ENCODE peak calls at places on chromosome 3, in ten cellular contexts. P is sigmoid colon, L is testis, Q is GM12878, T is upper lobe of left lung, F is right lobe of liver, A is IMR-90, Y is transverse colon, U is spleen, C is breast epithelium. S is an unnamed sample.

GRCh38 chr3:88031543-88032148 is 27.2 kb downstream of the CGGBP1 start:
- DNase-seq in T (no peak), U (no peak), Q (peak; percentile 26), C (no peak), Y (no peak), F (no peak), L (no peak), P (no peak), A (peak; percentile 27), S (peak; percentile 61)

GRCh38 chr3:127374626-127375010 is 86.8 kb upstream of the PRR20G start:
- DNase-seq in F (no peak), T (no peak), Y (no peak), A (no peak), C (no peak), U (no peak), L (no peak), P (no peak), Q (no peak), S (no peak)

GRCh38 chr3:46619845-46620778 is 7.8 kb downstream of the FAM240A start:
- DNase-seq in Q (no peak), P (no peak), F (no peak), A (no peak), C (no peak), Y (no peak), L (no peak), U (no peak), T (no peak), S (no peak)

GRCh38 chr3:76872999-76873398 is 166.9 kb upstream of the ROBO2 start:
- DNase-seq in L (no peak), A (no peak), T (no peak), U (no peak), Q (no peak), F (no peak), P (no peak), Y (no peak), C (no peak), S (no peak)

GRCh38 chr3:123803521-123803920 is 80.6 kb downstream of the MYLK start:
- DNase-seq in F (no peak), C (no peak), L (no peak), P (no peak), T (no peak), Q (no peak), A (no peak), U (no peak), Y (peak; percentile 34), S (no peak)

GRCh38 chr3:129502641-129503386 is 25.6 kb upstream of the RHO start:
- DNase-seq in P (no peak), U (peak; percentile 58), A (no peak), C (no peak), L (no peak), Y (no peak), T (no peak), F (peak; percentile 21), Q (no peak), S (no peak)

GRCh38 chr3:45112939-45113338 is 33.2 kb downstream of the CDCP1 start:
- DNase-seq in F (no peak), A (peak; percentile 34), C (no peak), T (no peak), P (no peak), Q (no peak), Y (no peak), U (no peak), L (no peak), S (no peak)

GRCh38 chr3:128482857-128483656 is 9.9 kb downstream of the GATA2 start:
- DNase-seq in Y (no peak), Q (no peak), U (peak; percentile 82), T (no peak), L (no peak), C (no peak), F (no peak), A (peak; percentile 84), P (no peak), S (peak; percentile 90)

DNA sequence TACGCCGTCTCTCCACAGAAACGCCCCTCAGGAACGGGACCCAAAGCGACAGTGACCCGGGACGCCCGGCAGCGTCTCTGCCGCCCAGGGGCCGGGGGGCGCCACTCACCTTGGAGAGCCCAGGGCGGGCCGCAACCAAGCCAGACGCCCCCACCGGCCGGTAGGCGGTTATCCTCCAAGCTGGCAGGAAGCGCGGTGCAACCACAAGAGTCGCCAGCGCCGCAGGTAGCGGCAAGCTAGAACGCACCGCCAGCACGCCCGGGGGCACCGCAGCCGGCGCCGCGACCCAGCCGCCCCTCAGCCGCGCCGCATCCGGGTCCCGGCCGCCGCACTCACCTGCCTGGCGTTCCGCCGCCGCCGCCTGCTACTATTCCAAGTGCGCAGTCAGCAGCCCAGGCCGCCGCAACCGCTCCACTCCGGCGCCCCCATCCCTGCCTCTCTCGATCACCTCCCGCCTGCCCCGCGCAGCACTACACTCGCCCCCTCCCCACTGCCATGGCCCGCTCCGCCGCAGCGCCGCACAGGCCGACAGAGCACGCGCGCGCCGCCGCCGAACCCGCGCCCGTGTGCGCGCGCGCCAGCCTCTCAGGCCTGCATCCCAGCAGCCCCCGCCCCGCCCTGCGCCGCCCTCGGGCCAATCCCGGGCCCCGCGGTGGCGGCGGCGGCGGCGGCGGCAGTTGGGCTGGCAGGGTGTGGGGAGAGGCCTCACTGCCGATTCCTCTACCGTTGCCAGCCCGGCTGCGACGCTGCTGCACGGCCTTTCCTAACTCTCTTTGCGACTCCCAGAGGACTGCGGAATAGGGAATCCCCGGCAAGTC is at the start of gene PIK3CB:
- DNase-seq in Y (peak; percentile 93), Q (no peak), P (peak; percentile 92), T (peak; percentile 90), U (peak; percentile 98), F (peak; percentile 95), C (peak; percentile 80), L (peak; percentile 89), A (peak; percentile 62), S (peak; percentile 91)
- TF ChIP-seq POLR2A in Y (peak; percentile 88), Q (peak; percentile 94), P (peak; percentile 62), T (peak; percentile 61), U (peak; percentile 62), F (peak; percentile 96), C (no peak), L (no peak), A (peak; percentile 70), S (peak; percentile 96)

GRCh38 chr3:101521251-101521701 is 8.3 kb upstream of the SENP7 start:
- DNase-seq in T (no peak), P (no peak), F (no peak), U (no peak), Y (no peak), A (no peak), Q (no peak), L (peak; percentile 21), C (no peak), S (no peak)
- TF ChIP-seq POLR2A in T (no peak), P (no peak), F (no peak), U (no peak), Y (no peak), A (no peak), Q (no peak), L (no peak), C (no peak), S (no peak)

GRCh38 chr3:141876381-141876890 is at the start of gene ATP1B3:
- DNase-seq in U (peak; percentile 97), P (peak; percentile 94), Q (peak; percentile 39), F (peak; percentile 87), Y (peak; percentile 93), T (peak; percentile 83), L (peak; percentile 86), C (peak; percentile 80), A (peak; percentile 78), S (peak; percentile 94)

GRCh38 chr3:141877911-141878310 is 1.5 kb downstream of the ATP1B3 start:
- DNase-seq in Q (no peak), A (peak; percentile 59), C (no peak), Y (no peak), U (no peak), T (no peak), L (no peak), F (no peak), P (no peak), S (peak; percentile 63)

GRCh38 chr3:141875374-141875892 is 1.0 kb upstream of the ATP1B3 start:
- DNase-seq in F (peak; percentile 88), Q (peak; percentile 31), C (peak; percentile 85), T (peak; percentile 91), P (peak; percentile 94), A (peak; percentile 74), U (peak; percentile 96), Y (peak; percentile 90), L (peak; percentile 92), S (peak; percentile 92)

GRCh38 chr3:141876891-141877561 is 583 bp downstream of the ATP1B3 start:
- DNase-seq in T (peak; percentile 74), Y (peak; percentile 65), Q (no peak), F (peak; percentile 66), P (peak; percentile 83), A (peak; percentile 33), C (no peak), U (peak; percentile 89), L (peak; percentile 64), S (peak; percentile 77)

DNA sequence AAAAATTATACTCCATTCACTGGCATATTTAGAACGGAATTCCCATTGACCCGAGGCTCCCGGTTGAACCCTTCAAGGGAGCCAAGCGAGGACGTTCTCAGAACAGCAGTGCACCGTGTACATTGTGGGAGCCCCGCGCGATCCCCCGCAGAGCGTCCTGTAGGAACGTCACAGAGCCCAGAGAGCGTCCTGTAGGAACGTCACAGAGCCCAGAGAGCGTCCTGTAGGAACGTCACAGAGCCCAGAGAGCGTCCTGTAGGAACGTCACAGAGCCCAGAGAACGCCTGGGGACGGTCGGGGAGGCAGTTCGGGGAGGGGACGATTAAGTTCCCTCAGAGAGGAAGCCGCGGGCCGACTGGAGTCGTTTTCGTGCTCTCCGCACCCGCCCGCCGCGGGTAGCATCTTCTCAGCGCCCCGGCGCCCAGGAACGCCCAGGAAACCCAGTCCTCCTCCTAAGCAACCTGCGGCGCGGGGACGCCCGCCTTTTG is 506 bp upstream of the ATP1B3 start:
- DNase-seq in P (peak; percentile 93), Q (no peak), F (peak; percentile 75), C (no peak), T (peak; percentile 73), Y (peak; percentile 73), U (peak; percentile 96), L (peak; percentile 65), A (peak; percentile 71), S (peak; percentile 81)
- TF ChIP-seq POLR2A in P (peak; percentile 44), Q (no peak), F (no peak), C (no peak), T (no peak), Y (peak; percentile 40), U (no peak), L (no peak), A (peak; percentile 86), S (peak; percentile 57)

DNA sequence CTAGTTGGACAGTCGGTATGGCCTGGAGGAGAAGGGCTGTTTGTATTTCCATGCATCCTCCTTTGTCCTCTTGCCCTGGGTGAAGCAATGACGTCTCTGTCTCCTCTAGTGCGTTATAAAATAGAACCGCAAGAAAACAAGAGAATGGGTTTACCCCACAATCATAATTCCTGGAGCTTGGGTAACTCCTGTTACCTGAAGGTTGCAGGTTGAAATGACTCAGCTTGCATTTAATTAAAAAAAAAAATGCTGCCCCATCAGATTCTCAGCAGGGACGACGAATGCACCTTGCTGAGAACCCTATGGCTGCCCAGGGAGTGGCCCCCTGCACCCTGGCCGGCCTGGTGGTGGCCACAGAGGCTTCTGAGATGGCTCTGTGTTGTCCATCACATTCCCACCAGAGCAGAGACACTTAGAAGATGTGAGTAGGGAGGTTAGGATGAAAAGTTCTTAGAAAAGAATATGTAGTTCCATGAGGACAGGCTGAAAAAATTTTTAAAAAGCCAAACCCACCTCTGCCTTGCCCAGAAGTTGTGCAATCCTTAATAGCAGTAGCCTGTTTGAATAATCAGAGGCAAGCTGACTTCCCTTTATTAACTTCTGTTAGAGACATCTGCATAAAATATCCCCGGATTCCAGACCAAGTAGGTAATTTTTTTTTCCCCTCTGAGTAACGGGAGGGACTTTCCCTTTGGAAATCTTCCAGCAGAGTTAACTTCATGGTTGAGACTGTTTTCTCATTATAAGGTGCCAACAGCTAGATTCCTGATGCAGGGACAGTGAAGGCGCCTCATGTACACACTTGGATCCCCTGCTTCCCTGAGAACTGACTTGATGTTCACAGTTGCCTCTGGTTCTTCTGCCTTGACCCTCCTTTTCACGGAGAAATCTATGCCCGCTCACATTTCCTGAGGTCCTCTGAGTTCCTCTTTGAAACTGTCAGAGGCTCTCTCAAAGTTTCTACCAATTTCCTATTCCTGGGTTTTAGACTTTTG is 227.9 kb upstream of the BHLHE40 start:
- DNase-seq in L (no peak), P (no peak), A (peak; percentile 87), T (no peak), C (no peak), F (no peak), Q (no peak), Y (no peak), U (no peak), S (no peak)
- TF ChIP-seq POLR2A in L (no peak), P (no peak), A (no peak), T (no peak), C (no peak), F (no peak), Q (peak; percentile 47), Y (no peak), U (no peak), S (no peak)